ENCODE peak calls at places on chromosomes 3 and 15, in seven cellular contexts. T is sigmoid colon, C is psoas muscle, I is neural progenitor cell, O is NCI-H774, G is GM13977, N is MM.1S. W is an unnamed sample.

GRCh38 chr3:171261487-171261886 is 198.7 kb downstream of the TNIK start:
- DNase-seq in I (no peak), O (peak; percentile 57), N (no peak), C (no peak), T (no peak), G (no peak), W (no peak)

GRCh38 chr3:125165189-125165947 is 47.2 kb downstream of the SLC12A8 start:
- DNase-seq in N (no peak), O (no peak), I (peak; percentile 69), C (peak; percentile 50), G (no peak), T (no peak), W (no peak)

GRCh38 chr3:152466784-152467183 is 198.1 kb downstream of the MBNL1 start:
- DNase-seq in N (peak; percentile 36), G (no peak), I (no peak), C (no peak), T (no peak), O (no peak), W (no peak)

GRCh38 chr3:129106866-129107565 is 14.6 kb downstream of the RAB43 start:
- DNase-seq in G (no peak), C (no peak), I (no peak), O (no peak), N (no peak), T (no peak), W (no peak)

GRCh38 chr3:129794319-129795201 is 99.0 kb downstream of the TMCC1 start:
- DNase-seq in T (peak; percentile 63), I (peak; percentile 87), N (no peak), C (no peak), O (peak; percentile 73), G (peak; percentile 23), W (peak; percentile 0)

GRCh38 chr3:173793963-173794362 is 396.4 kb downstream of the NLGN1 start:
- DNase-seq in G (no peak), N (no peak), T (no peak), I (no peak), O (no peak), C (no peak), W (no peak)

GRCh38 chr15:100733786-100734185 is 131.4 kb downstream of the ASB7 start:
- DNase-seq in O (no peak), I (no peak), N (no peak), T (no peak), C (no peak), G (no peak), W (no peak)

GRCh38 chr15:45132844-45133560 is 3.2 kb downstream of the DUOX1 start:
- DNase-seq in I (no peak), C (no peak), T (no peak), O (no peak), N (no peak), G (no peak), W (no peak)

GRCh38 chr15:49490963-49491362 is 67.9 kb downstream of the FGF7 start:
- DNase-seq in C (no peak), T (no peak), G (no peak), O (no peak), N (no peak), I (no peak), W (no peak)

GRCh38 chr15:25058080-25058785 is 103.4 kb downstream of the SNRPN start:
- DNase-seq in O (no peak), I (no peak), G (no peak), N (no peak), T (no peak), C (no peak), W (no peak)

GRCh38 chr3:81876826-81877225 is 115.4 kb upstream of the GBE1 start:
- DNase-seq in O (no peak), G (no peak), N (no peak), T (no peak), C (no peak), I (no peak), W (no peak)

GRCh38 chr3:124053871-124054270 is 61.9 kb upstream of the ROPN1 start:
- DNase-seq in I (no peak), G (no peak), C (no peak), O (no peak), N (peak; percentile 7), T (no peak), W (no peak)

GRCh38 chr3:171293142-171293782 is 166.9 kb downstream of the TNIK start:
- DNase-seq in I (no peak), N (no peak), G (no peak), O (no peak), C (no peak), T (no peak), W (no peak)

GRCh38 chr3:151362798-151363197 is 21.8 kb downstream of the P2RY12 start:
- DNase-seq in G (no peak), I (no peak), C (no peak), N (no peak), T (no peak), O (no peak), W (no peak)

GRCh38 chr15:38525489-38525888 is 39.1 kb downstream of the RASGRP1 start:
- DNase-seq in I (no peak), T (no peak), C (no peak), N (no peak), O (no peak), G (no peak), W (no peak)

GRCh38 chr3:22692239-22692638 is 510.9 kb upstream of the UBE2E2 start:
- DNase-seq in O (no peak), I (no peak), N (no peak), C (no peak), G (no peak), T (no peak), W (no peak)

GRCh38 chr15:29472901-29473423 is 203.3 kb upstream of the NSMCE3 start:
- DNase-seq in T (no peak), C (no peak), I (no peak), N (no peak), O (no peak), G (no peak), W (no peak)

GRCh38 chr15:31925541-31925940 is 104.8 kb upstream of the CHRNA7 start:
- DNase-seq in C (no peak), G (no peak), I (no peak), T (no peak), N (no peak), O (no peak), W (no peak)

GRCh38 chr3:5800965-5801364 is 613.5 kb downstream of the EDEM1 start:
- DNase-seq in G (no peak), N (no peak), O (no peak), C (no peak), I (no peak), T (no peak), W (no peak)

GRCh38 chr3:30779686-30780287 is 114.7 kb downstream of the GADL1 start:
- DNase-seq in N (peak; percentile 15), C (no peak), T (no peak), I (peak; percentile 49), O (no peak), G (peak; percentile 9), W (no peak)

GRCh38 chr3:197256836-197257444 is 41.5 kb downstream of the DLG1 start:
- DNase-seq in T (no peak), N (peak; percentile 65), I (peak; percentile 52), C (no peak), G (peak; percentile 13), O (no peak), W (no peak)

GRCh38 chr3:119401069-119401468 is 62.3 kb downstream of the TMEM39A start:
- DNase-seq in N (peak; percentile 43), O (no peak), I (no peak), T (no peak), G (no peak), C (no peak), W (no peak)

GRCh38 chr15:90637693-90638092 is 79.5 kb upstream of the BLM start:
- DNase-seq in N (no peak), I (peak; percentile 37), T (no peak), O (no peak), G (no peak), C (no peak), W (no peak)

GRCh38 chr3:124168271-124168670 is 176.3 kb upstream of the ROPN1 start:
- DNase-seq in T (no peak), I (no peak), O (no peak), N (no peak), G (no peak), C (no peak), W (no peak)

GRCh38 chr3:113064183-113064582 is 73.4 kb downstream of the GTPBP8 start:
- DNase-seq in O (no peak), C (no peak), I (no peak), G (no peak), T (peak; percentile 76), N (no peak), W (no peak)

GRCh38 chr3:126487151-126487771 is 11.6 kb upstream of the ZXDC start:
- DNase-seq in C (no peak), O (no peak), T (no peak), G (no peak), I (peak; percentile 64), N (peak; percentile 42), W (no peak)

GRCh38 chr15:34812369-34812768 is 17.0 kb upstream of the ACTC1 start:
- DNase-seq in I (no peak), O (no peak), C (no peak), N (peak; percentile 37), T (no peak), G (no peak), W (no peak)

GRCh38 chr3:169453256-169454059 is 210.1 kb downstream of the MECOM start:
- DNase-seq in T (no peak), C (no peak), O (peak; percentile 84), G (no peak), I (no peak), N (no peak), W (no peak)

GRCh38 chr15:62904041-62904440 is 138.5 kb upstream of the TPM1 start:
- DNase-seq in N (no peak), O (no peak), I (no peak), G (no peak), T (no peak), C (no peak), W (no peak)

GRCh38 chr15:38471974-38472373 is 18.0 kb downstream of the FAM98B start:
- DNase-seq in I (no peak), T (no peak), O (no peak), G (no peak), C (no peak), N (no peak), W (no peak)

W was measured in stimulated activated CD4-positive, alpha-beta T cell treated with anti-CD3 and anti-CD28 coated beads, Interleukin-12 subunit alpha, Interleukin-12 subunit beta, amount 100 ng/mL, for 24 hours.